ENCODE peak calls at places on chromosomes 2 and 18, in five cellular contexts. X, F, M, R and A are unnamed samples.

GRCh38 chr2:218745160-218745558 is 34.5 kb downstream of the TTLL4 start:
- DNase-seq in F (no peak), M (no peak), R (no peak), X (no peak), A (peak)

GRCh38 chr2:200378652-200379290 is 72.3 kb downstream of the SPATS2L start:
- DNase-seq in R (no peak), X (no peak), M (no peak), F (no peak), A (no peak)

GRCh38 chr18:77130229-77131099 is 2.1 kb downstream of the MBP start:
- DNase-seq in X (no peak), M (no peak), F (no peak), R (no peak), A (no peak)

GRCh38 chr2:190435031-190435677 is 27.0 kb downstream of the MFSD6 start:
- DNase-seq in R (no peak), M (no peak), F (no peak), X (no peak), A (no peak)

GRCh38 chr2:9803023-9803805 is 40.1 kb upstream of the TAF1B start:
- DNase-seq in X (no peak), M (no peak), R (no peak), F (no peak), A (no peak)

GRCh38 chr2:171894612-171894947 is 536 bp upstream of the SLC25A12 start:
- DNase-seq in R (no peak), F (no peak), X (no peak), M (no peak), A (no peak)

GRCh38 chr2:241412144-241412543 is 56.1 kb downstream of the FARP2 start:
- DNase-seq in X (no peak), F (peak), M (no peak), R (peak), A (no peak)

GRCh38 chr2:160941290-160941846 is 218.9 kb upstream of the TANK start:
- DNase-seq in F (no peak), M (no peak), X (no peak), R (no peak), A (no peak)

GRCh38 chr18:73093687-73094250 is 226.0 kb upstream of the NETO1 start:
- DNase-seq in X (no peak), R (no peak), M (no peak), F (no peak), A (no peak)

GRCh38 chr18:8780227-8780626 is 74.9 kb downstream of the MTCL1 start:
- DNase-seq in F (no peak), R (no peak), X (no peak), M (no peak), A (no peak)

GRCh38 chr2:25794544-25795276 is 83.6 kb downstream of the ASXL2 start:
- DNase-seq in R (no peak), F (no peak), X (no peak), M (no peak), A (no peak)

GRCh38 chr2:103527278-103527677 is 765.4 kb downstream of the TMEM182 start:
- DNase-seq in F (no peak), M (no peak), X (no peak), R (no peak), A (no peak)

GRCh38 chr2:2148776-2149175 is 182.3 kb downstream of the MYT1L start:
- DNase-seq in R (no peak), X (no peak), F (no peak), M (no peak), A (no peak)

GRCh38 chr18:75959150-75959549 is 531.6 kb upstream of the SMIM21 start:
- DNase-seq in X (no peak), R (no peak), M (no peak), F (no peak), A (no peak)

GRCh38 chr2:85994897-85995647 is 106.3 kb upstream of the ST3GAL5 start:
- DNase-seq in F (no peak), M (no peak), R (no peak), X (no peak), A (no peak)

GRCh38 chr2:204737296-204737695 is 192.0 kb downstream of the PARD3B start:
- DNase-seq in R (no peak), F (no peak), M (no peak), X (no peak), A (no peak)

GRCh38 chr2:176079285-176079830 is 4.4 kb downstream of the EVX2 start:
- DNase-seq in X (no peak), R (no peak), F (no peak), M (no peak), A (no peak)

GRCh38 chr2:208129804-208130712 is at the start of gene CRYGC:
- DNase-seq in X (no peak), F (no peak), M (no peak), R (no peak), A (peak)

GRCh38 chr2:105557021-105557420 is 158.2 kb upstream of the FHL2 start:
- DNase-seq in M (no peak), F (no peak), R (no peak), X (peak), A (no peak)

GRCh38 chr2:32235315-32235714 is 29.4 kb downstream of the NLRC4 start:
- DNase-seq in M (no peak), R (no peak), X (no peak), F (no peak), A (no peak)

GRCh38 chr18:79578396-79579260 is 101.0 kb upstream of the CTDP1 start:
- DNase-seq in M (no peak), F (no peak), X (peak), R (no peak), A (no peak)

GRCh38 chr2:174343638-174344455 is 9.1 kb downstream of the SP9 start:
- DNase-seq in X (no peak), R (no peak), F (no peak), M (no peak), A (no peak)

GRCh38 chr2:177296047-177296446 is 31.5 kb upstream of the NFE2L2 start:
- DNase-seq in R (peak), X (no peak), M (no peak), F (no peak), A (peak)

GRCh38 chr2:7837232-7837760 is 844.6 kb upstream of the ID2 start:
- DNase-seq in R (no peak), M (no peak), X (no peak), F (no peak), A (no peak)

GRCh38 chr2:26274058-26274613 is 29.4 kb downstream of the HADHB start:
- DNase-seq in X (peak), R (no peak), F (peak), M (no peak), A (peak)

GRCh38 chr2:29844713-29845320 is 76.6 kb downstream of the ALK start:
- DNase-seq in M (no peak), X (no peak), F (no peak), R (no peak), A (no peak)

GRCh38 chr2:179559108-179559806 is 294.6 kb upstream of the SESTD1 start:
- DNase-seq in X (no peak), R (no peak), F (no peak), M (no peak), A (no peak)

GRCh38 chr18:74123200-74123599 is 24.4 kb downstream of the FBXO15 start:
- DNase-seq in X (no peak), F (no peak), R (no peak), M (no peak), A (no peak)

GRCh38 chr18:54250846-54251251 is 18.5 kb upstream of the POLI start:
- DNase-seq in M (no peak), R (no peak), F (no peak), X (no peak), A (no peak)

GRCh38 chr2:219119422-219120043 is 41.1 kb downstream of the NHEJ1 start:
- DNase-seq in R (peak), F (peak), X (peak), M (peak), A (peak)

GRCh38 chr2:12759248-12759647 is 42.5 kb downstream of the TRIB2 start:
- DNase-seq in X (no peak), M (no peak), F (peak), R (no peak), A (no peak)

GRCh38 chr18:52677991-52678390 is 338.0 kb downstream of the DCC start:
- DNase-seq in R (no peak), F (no peak), X (no peak), M (no peak), A (no peak)

GRCh38 chr18:48153641-48154481 is 223.4 kb upstream of the SMAD2 start:
- DNase-seq in X (no peak), R (no peak), M (no peak), F (no peak), A (peak)

GRCh38 chr2:182732736-182733135 is 16.7 kb downstream of the DNAJC10 start:
- DNase-seq in F (no peak), M (no peak), R (no peak), X (no peak), A (no peak)